ENCODE peak calls at places on chromosomes 16 and 17, in eight cellular contexts. One of them, this sample, is unnamed.

GRCh38 chr17:60073621-60074020 is 5.1 kb downstream of the HEATR6 start:
- DNase-seq in NCI-H524: no peak
- DNase-seq in colonic mucosa: no peak
- DNase-seq in amniotic stem cell: no peak
- DNase-seq in heart right ventricle: no peak
- DNase-seq in SK-N-DZ: no peak
- DNase-seq in T-helper 1 cell: no peak
- DNase-seq in adipocyte: no peak
- DNase-seq in this sample: no peak

GRCh38 chr17:79803997-79804855 is 7.3 kb upstream of the CBX8 start:
- DNase-seq in adipocyte: no peak
- DNase-seq in T-helper 1 cell: no peak
- DNase-seq in colonic mucosa: no peak
- DNase-seq in heart right ventricle: no peak
- DNase-seq in amniotic stem cell: no peak
- DNase-seq in SK-N-DZ: peak; percentile 70
- DNase-seq in NCI-H524: no peak
- DNase-seq in this sample: peak; percentile 79

GRCh38 chr17:60534010-60534555 is 8.0 kb upstream of the APPBP2 start:
- DNase-seq in amniotic stem cell: no peak
- DNase-seq in T-helper 1 cell: no peak
- DNase-seq in NCI-H524: no peak
- DNase-seq in adipocyte: peak; percentile 49
- DNase-seq in colonic mucosa: no peak
- DNase-seq in heart right ventricle: no peak
- DNase-seq in SK-N-DZ: no peak
- DNase-seq in this sample: no peak

GRCh38 chr16:88200896-88201185 is 181.9 kb upstream of the ZNF469 start:
- DNase-seq in T-helper 1 cell: no peak
- DNase-seq in SK-N-DZ: no peak
- DNase-seq in amniotic stem cell: no peak
- DNase-seq in colonic mucosa: peak; percentile 13
- DNase-seq in NCI-H524: no peak
- DNase-seq in adipocyte: no peak
- DNase-seq in heart right ventricle: no peak
- DNase-seq in this sample: no peak

GRCh38 chr16:17273142-17273561 is 197.6 kb downstream of the XYLT1 start:
- DNase-seq in amniotic stem cell: peak; percentile 75
- DNase-seq in adipocyte: peak; percentile 88
- DNase-seq in heart right ventricle: no peak
- DNase-seq in SK-N-DZ: no peak
- DNase-seq in colonic mucosa: no peak
- DNase-seq in T-helper 1 cell: no peak
- DNase-seq in NCI-H524: no peak
- DNase-seq in this sample: no peak

GRCh38 chr16:3690470-3690918 is 26.8 kb downstream of the TRAP1 start:
- DNase-seq in adipocyte: peak; percentile 97
- DNase-seq in amniotic stem cell: peak; percentile 90
- DNase-seq in T-helper 1 cell: peak; percentile 68
- DNase-seq in NCI-H524: peak; percentile 43
- DNase-seq in SK-N-DZ: peak; percentile 83
- DNase-seq in heart right ventricle: peak; percentile 91
- DNase-seq in colonic mucosa: peak; percentile 88
- DNase-seq in this sample: peak; percentile 89

GRCh38 chr16:29876578-29877249 is 13.7 kb upstream of the CDIPT start:
- DNase-seq in colonic mucosa: no peak
- DNase-seq in T-helper 1 cell: no peak
- DNase-seq in adipocyte: no peak
- DNase-seq in NCI-H524: no peak
- DNase-seq in SK-N-DZ: no peak
- DNase-seq in heart right ventricle: no peak
- DNase-seq in amniotic stem cell: no peak
- DNase-seq in this sample: peak; percentile 19

GRCh38 chr17:46977750-46978488 is 1.1 kb downstream of the RPRML start:
- DNase-seq in adipocyte: no peak
- DNase-seq in NCI-H524: peak; percentile 69
- DNase-seq in colonic mucosa: no peak
- DNase-seq in amniotic stem cell: no peak
- DNase-seq in SK-N-DZ: peak; percentile 35
- DNase-seq in T-helper 1 cell: no peak
- DNase-seq in heart right ventricle: no peak
- DNase-seq in this sample: peak; percentile 52

GRCh38 chr17:78147315-78147998 is 1.3 kb downstream of the C17orf99 start:
- DNase-seq in SK-N-DZ: no peak
- DNase-seq in colonic mucosa: peak; percentile 78
- DNase-seq in adipocyte: no peak
- DNase-seq in heart right ventricle: no peak
- DNase-seq in T-helper 1 cell: no peak
- DNase-seq in NCI-H524: no peak
- DNase-seq in amniotic stem cell: no peak
- DNase-seq in this sample: no peak

GRCh38 chr16:11264155-11264832 is 4.8 kb downstream of the TNP2 start:
- DNase-seq in amniotic stem cell: no peak
- DNase-seq in colonic mucosa: peak; percentile 54
- DNase-seq in T-helper 1 cell: no peak
- DNase-seq in heart right ventricle: no peak
- DNase-seq in adipocyte: no peak
- DNase-seq in SK-N-DZ: no peak
- DNase-seq in NCI-H524: no peak
- DNase-seq in this sample: no peak

GRCh38 chr16:61042736-61043135 is 993.5 kb downstream of the CDH8 start:
- DNase-seq in SK-N-DZ: no peak
- DNase-seq in NCI-H524: no peak
- DNase-seq in amniotic stem cell: no peak
- DNase-seq in heart right ventricle: no peak
- DNase-seq in adipocyte: no peak
- DNase-seq in colonic mucosa: no peak
- DNase-seq in T-helper 1 cell: no peak
- DNase-seq in this sample: no peak

GRCh38 chr16:54136276-54136625 is 150.3 kb downstream of the IRX3 start:
- DNase-seq in SK-N-DZ: no peak
- DNase-seq in heart right ventricle: no peak
- DNase-seq in NCI-H524: no peak
- DNase-seq in colonic mucosa: no peak
- DNase-seq in amniotic stem cell: no peak
- DNase-seq in T-helper 1 cell: no peak
- DNase-seq in adipocyte: no peak
- DNase-seq in this sample: no peak

GRCh38 chr16:66913081-66913480 is 5.6 kb downstream of the CDH16 start:
- DNase-seq in amniotic stem cell: no peak
- DNase-seq in colonic mucosa: no peak
- DNase-seq in NCI-H524: no peak
- DNase-seq in SK-N-DZ: no peak
- DNase-seq in adipocyte: no peak
- DNase-seq in T-helper 1 cell: no peak
- DNase-seq in heart right ventricle: no peak
- DNase-seq in this sample: no peak

GRCh38 chr16:86466695-86467406 is 43.5 kb upstream of the FOXF1 start:
- DNase-seq in heart right ventricle: no peak
- DNase-seq in amniotic stem cell: no peak
- DNase-seq in NCI-H524: no peak
- DNase-seq in colonic mucosa: no peak
- DNase-seq in T-helper 1 cell: no peak
- DNase-seq in adipocyte: no peak
- DNase-seq in SK-N-DZ: no peak
- DNase-seq in this sample: no peak

GRCh38 chr17:55576237-55576998 is 65.2 kb upstream of the SMIM36 start:
- DNase-seq in amniotic stem cell: peak; percentile 41
- DNase-seq in adipocyte: peak; percentile 81
- DNase-seq in NCI-H524: no peak
- DNase-seq in colonic mucosa: no peak
- DNase-seq in T-helper 1 cell: no peak
- DNase-seq in SK-N-DZ: no peak
- DNase-seq in heart right ventricle: no peak
- DNase-seq in this sample: no peak

GRCh38 chr17:66511125-66511524 is 208.7 kb downstream of the PRKCA start:
- DNase-seq in NCI-H524: no peak
- DNase-seq in heart right ventricle: no peak
- DNase-seq in T-helper 1 cell: no peak
- DNase-seq in amniotic stem cell: no peak
- DNase-seq in adipocyte: no peak
- DNase-seq in SK-N-DZ: no peak
- DNase-seq in colonic mucosa: no peak
- DNase-seq in this sample: no peak

GRCh38 chr16:24539850-24540484 is 601 bp downstream of the RBBP6 start:
- DNase-seq in heart right ventricle: peak; percentile 69
- DNase-seq in adipocyte: peak; percentile 73
- DNase-seq in colonic mucosa: peak; percentile 55
- DNase-seq in NCI-H524: no peak
- DNase-seq in T-helper 1 cell: peak; percentile 38
- DNase-seq in amniotic stem cell: no peak
- DNase-seq in SK-N-DZ: no peak
- DNase-seq in this sample: peak; percentile 76

GRCh38 chr17:41692722-41693521 is 4.2 kb downstream of the EIF1 start:
- DNase-seq in SK-N-DZ: no peak
- DNase-seq in colonic mucosa: no peak
- DNase-seq in heart right ventricle: no peak
- DNase-seq in T-helper 1 cell: no peak
- DNase-seq in amniotic stem cell: no peak
- DNase-seq in adipocyte: peak; percentile 19
- DNase-seq in NCI-H524: no peak
- DNase-seq in this sample: no peak

GRCh38 chr16:59690216-59690615 is 956.1 kb upstream of the GOT2 start:
- DNase-seq in NCI-H524: peak; percentile 19
- DNase-seq in heart right ventricle: no peak
- DNase-seq in amniotic stem cell: no peak
- DNase-seq in colonic mucosa: no peak
- DNase-seq in adipocyte: no peak
- DNase-seq in SK-N-DZ: no peak
- DNase-seq in T-helper 1 cell: no peak
- DNase-seq in this sample: no peak

GRCh38 chr16:88798772-88799455 is 4.7 kb upstream of the CDT1 start:
- DNase-seq in NCI-H524: peak; percentile 98
- DNase-seq in SK-N-DZ: no peak
- DNase-seq in heart right ventricle: no peak
- DNase-seq in colonic mucosa: no peak
- DNase-seq in adipocyte: no peak
- DNase-seq in amniotic stem cell: no peak
- DNase-seq in T-helper 1 cell: no peak
- DNase-seq in this sample: no peak

GRCh38 chr17:74859439-74860228 is at the start of gene GRIN2C:
- DNase-seq in SK-N-DZ: no peak
- DNase-seq in heart right ventricle: no peak
- DNase-seq in NCI-H524: no peak
- DNase-seq in T-helper 1 cell: no peak
- DNase-seq in amniotic stem cell: no peak
- DNase-seq in colonic mucosa: no peak
- DNase-seq in adipocyte: peak; percentile 55
- DNase-seq in this sample: peak; percentile 32

GRCh38 chr16:1164975-1165374 is 12.1 kb downstream of the CACNA1H start:
- DNase-seq in colonic mucosa: no peak
- DNase-seq in NCI-H524: no peak
- DNase-seq in heart right ventricle: no peak
- DNase-seq in amniotic stem cell: no peak
- DNase-seq in SK-N-DZ: no peak
- DNase-seq in T-helper 1 cell: no peak
- DNase-seq in adipocyte: no peak
- DNase-seq in this sample: no peak

GRCh38 chr17:49832840-49833599 is 14.8 kb downstream of the TAC4 start:
- DNase-seq in T-helper 1 cell: no peak
- DNase-seq in amniotic stem cell: no peak
- DNase-seq in adipocyte: no peak
- DNase-seq in colonic mucosa: no peak
- DNase-seq in heart right ventricle: no peak
- DNase-seq in NCI-H524: no peak
- DNase-seq in SK-N-DZ: no peak
- DNase-seq in this sample: no peak

GRCh38 chr16:84416407-84417321 is 48.3 kb downstream of the ATP2C2 start:
- DNase-seq in NCI-H524: no peak
- DNase-seq in adipocyte: no peak
- DNase-seq in amniotic stem cell: no peak
- DNase-seq in heart right ventricle: no peak
- DNase-seq in colonic mucosa: no peak
- DNase-seq in SK-N-DZ: no peak
- DNase-seq in T-helper 1 cell: no peak
- DNase-seq in this sample: no peak

GRCh38 chr16:79994413-79994812 is 393.9 kb upstream of the MAF start:
- DNase-seq in adipocyte: no peak
- DNase-seq in heart right ventricle: no peak
- DNase-seq in SK-N-DZ: no peak
- DNase-seq in amniotic stem cell: no peak
- DNase-seq in T-helper 1 cell: no peak
- DNase-seq in colonic mucosa: no peak
- DNase-seq in NCI-H524: peak; percentile 13
- DNase-seq in this sample: peak; percentile 30

GRCh38 chr17:19404264-19404663 is 6.8 kb upstream of the RNF112 start:
- DNase-seq in NCI-H524: no peak
- DNase-seq in T-helper 1 cell: no peak
- DNase-seq in colonic mucosa: no peak
- DNase-seq in adipocyte: no peak
- DNase-seq in SK-N-DZ: no peak
- DNase-seq in amniotic stem cell: no peak
- DNase-seq in heart right ventricle: no peak
- DNase-seq in this sample: no peak

GRCh38 chr16:67399218-67399733 is 6.0 kb upstream of the TPPP3 start:
- DNase-seq in heart right ventricle: peak; percentile 69
- DNase-seq in NCI-H524: no peak
- DNase-seq in adipocyte: peak; percentile 49
- DNase-seq in T-helper 1 cell: no peak
- DNase-seq in colonic mucosa: peak; percentile 53
- DNase-seq in SK-N-DZ: no peak
- DNase-seq in amniotic stem cell: no peak
- DNase-seq in this sample: peak; percentile 94

GRCh38 chr17:50621562-50621961 is 13.1 kb upstream of the ABCC3 start:
- DNase-seq in amniotic stem cell: no peak
- DNase-seq in T-helper 1 cell: no peak
- DNase-seq in adipocyte: no peak
- DNase-seq in SK-N-DZ: no peak
- DNase-seq in colonic mucosa: no peak
- DNase-seq in NCI-H524: no peak
- DNase-seq in heart right ventricle: no peak
- DNase-seq in this sample: no peak

GRCh38 chr16:57264950-57265371 is 19.5 kb downstream of the PLLP start:
- DNase-seq in NCI-H524: no peak
- DNase-seq in amniotic stem cell: no peak
- DNase-seq in SK-N-DZ: no peak
- DNase-seq in adipocyte: no peak
- DNase-seq in colonic mucosa: peak; percentile 80
- DNase-seq in T-helper 1 cell: no peak
- DNase-seq in heart right ventricle: no peak
- DNase-seq in this sample: no peak

GRCh38 chr16:81521141-81521626 is 76.6 kb downstream of the CMIP start:
- DNase-seq in adipocyte: no peak
- DNase-seq in T-helper 1 cell: peak; percentile 70
- DNase-seq in colonic mucosa: no peak
- DNase-seq in amniotic stem cell: no peak
- DNase-seq in SK-N-DZ: peak; percentile 81
- DNase-seq in NCI-H524: no peak
- DNase-seq in heart right ventricle: no peak
- DNase-seq in this sample: peak; percentile 76

GRCh38 chr16:83305092-83305491 is 502.7 kb upstream of the HSBP1 start:
- DNase-seq in heart right ventricle: no peak
- DNase-seq in amniotic stem cell: peak; percentile 53
- DNase-seq in adipocyte: peak; percentile 84
- DNase-seq in T-helper 1 cell: no peak
- DNase-seq in NCI-H524: no peak
- DNase-seq in SK-N-DZ: no peak
- DNase-seq in colonic mucosa: no peak
- DNase-seq in this sample: no peak

GRCh38 chr17:60161598-60162330 is 12.0 kb downstream of the CA4 start:
- DNase-seq in NCI-H524: no peak
- DNase-seq in T-helper 1 cell: no peak
- DNase-seq in heart right ventricle: no peak
- DNase-seq in SK-N-DZ: no peak
- DNase-seq in adipocyte: no peak
- DNase-seq in amniotic stem cell: no peak
- DNase-seq in colonic mucosa: no peak
- DNase-seq in this sample: peak; percentile 47

GRCh38 chr16:25033852-25034251 is 18.7 kb upstream of the ARHGAP17 start:
- DNase-seq in adipocyte: peak; percentile 28
- DNase-seq in SK-N-DZ: no peak
- DNase-seq in amniotic stem cell: no peak
- DNase-seq in colonic mucosa: no peak
- DNase-seq in T-helper 1 cell: no peak
- DNase-seq in NCI-H524: no peak
- DNase-seq in heart right ventricle: no peak
- DNase-seq in this sample: no peak

GRCh38 chr17:76783146-76783545 is 45.2 kb downstream of the MFSD11 start:
- DNase-seq in heart right ventricle: no peak
- DNase-seq in amniotic stem cell: no peak
- DNase-seq in T-helper 1 cell: no peak
- DNase-seq in adipocyte: no peak
- DNase-seq in NCI-H524: no peak
- DNase-seq in colonic mucosa: no peak
- DNase-seq in SK-N-DZ: no peak
- DNase-seq in this sample: no peak

This sample was measured in retina.